ENCODE peak calls at places on chromosomes 5 and 9, in ten cellular contexts. F is hepatocyte, T is fibroblast of lung, L is uterus, J is PC-3, V is thyroid gland, M is cardiac muscle cell, A is upper lobe of right lung, H is left ventricle myocardium inferior, B is Caco-2. N is an unnamed sample.

GRCh38 chr5:172004824-172005237 is 1.6 kb downstream of the FBXW11 start:
- DNase-seq in F (no peak), T (no peak), L (no peak), J (no peak), V (no peak), M (peak), A (no peak), H (no peak), B (no peak), N (peak)

GRCh38 chr9:129363216-129363873 is 185.3 kb upstream of the IER5L start:
- DNase-seq in F (no peak), T (no peak), L (no peak), J (no peak), V (no peak), M (no peak), A (no peak), H (no peak), B (no peak), N (no peak)

GRCh38 chr9:37029304-37029775 is 4.7 kb downstream of the PAX5 start:
- DNase-seq in F (no peak), T (no peak), L (no peak), J (no peak), V (no peak), M (no peak), A (no peak), H (no peak), B (no peak), N (no peak)

GRCh38 chr9:94985649-94986048 is 259.1 kb downstream of the AOPEP start:
- DNase-seq in F (no peak), T (no peak), L (no peak), J (no peak), V (peak), M (no peak), A (no peak), H (no peak), B (no peak), N (no peak)

GRCh38 chr5:116492016-116492623 is 82.5 kb downstream of the SEMA6A start:
- DNase-seq in F (no peak), T (peak), L (no peak), J (peak), V (no peak), M (peak), A (no peak), H (no peak), B (no peak), N (peak)

GRCh38 chr5:180084638-180085561 is 13.3 kb upstream of the RNF130 start:
- DNase-seq in F (peak), T (no peak), L (no peak), J (peak), V (peak), M (peak), A (no peak), H (no peak), B (peak), N (no peak)

GRCh38 chr9:108600896-108601295 is 254.9 kb downstream of the ACTL7B start:
- DNase-seq in F (no peak), T (no peak), L (no peak), J (no peak), V (no peak), M (no peak), A (no peak), H (no peak), B (no peak), N (no peak)

GRCh38 chr5:32279223-32279622 is 33.5 kb downstream of the MTMR12 start:
- DNase-seq in F (no peak), T (no peak), L (no peak), J (no peak), V (peak), M (no peak), A (no peak), H (no peak), B (no peak), N (no peak)

GRCh38 chr9:6686396-6686795 is 40.9 kb upstream of the GLDC start:
- DNase-seq in F (peak), T (peak), L (no peak), J (peak), V (no peak), M (peak), A (no peak), H (no peak), B (no peak), N (peak)

GRCh38 chr5:179334017-179334765 is 11.1 kb downstream of the ADAMTS2 start:
- DNase-seq in F (no peak), T (no peak), L (no peak), J (no peak), V (no peak), M (no peak), A (no peak), H (no peak), B (no peak), N (no peak)

GRCh38 chr5:35990941-35991592 is at the start of gene UGT3A1:
- DNase-seq in F (peak), T (no peak), L (no peak), J (no peak), V (no peak), M (no peak), A (no peak), H (no peak), B (no peak), N (no peak)

GRCh38 chr5:68891718-68892117 is 202.1 kb upstream of the SLC30A5 start:
- DNase-seq in F (no peak), T (no peak), L (no peak), J (no peak), V (no peak), M (no peak), A (no peak), H (no peak), B (no peak), N (no peak)

GRCh38 chr9:73039253-73039915 is 86.5 kb upstream of the ALDH1A1 start:
- DNase-seq in F (peak), T (peak), L (peak), J (no peak), V (peak), M (peak), A (no peak), H (no peak), B (no peak), N (peak)

GRCh38 chr9:72786948-72787347 is 165.9 kb downstream of the ALDH1A1 start:
- DNase-seq in F (no peak), T (no peak), L (no peak), J (no peak), V (no peak), M (no peak), A (no peak), H (no peak), B (no peak), N (peak)

GRCh38 chr5:170747851-170748250 is 35.7 kb upstream of the GABRP start:
- DNase-seq in F (no peak), T (peak), L (no peak), J (no peak), V (no peak), M (peak), A (no peak), H (no peak), B (peak), N (no peak)

GRCh38 chr5:116543501-116543900 is 31.1 kb downstream of the SEMA6A start:
- DNase-seq in F (no peak), T (peak), L (no peak), J (peak), V (no peak), M (no peak), A (no peak), H (no peak), B (no peak), N (peak)

GRCh38 chr5:91142819-91143218 is 240.3 kb downstream of the ARRDC3 start:
- DNase-seq in F (no peak), T (no peak), L (no peak), J (no peak), V (no peak), M (no peak), A (no peak), H (no peak), B (no peak), N (no peak)

GRCh38 chr5:91137647-91138046 is 245.5 kb downstream of the ARRDC3 start:
- DNase-seq in F (no peak), T (no peak), L (no peak), J (no peak), V (no peak), M (no peak), A (no peak), H (no peak), B (no peak), N (no peak)

GRCh38 chr5:91141642-91142041 is 241.5 kb downstream of the ARRDC3 start:
- DNase-seq in F (no peak), T (no peak), L (no peak), J (no peak), V (peak), M (no peak), A (no peak), H (no peak), B (no peak), N (no peak)

GRCh38 chr5:91139572-91140200 is 243.4 kb downstream of the ARRDC3 start:
- DNase-seq in F (no peak), T (peak), L (no peak), J (no peak), V (no peak), M (no peak), A (no peak), H (no peak), B (no peak), N (no peak)

GRCh38 chr5:91140657-91141056 is 242.5 kb downstream of the ARRDC3 start:
- DNase-seq in F (no peak), T (no peak), L (no peak), J (no peak), V (no peak), M (no peak), A (no peak), H (no peak), B (no peak), N (no peak)
- H3K4me3 ChIP-seq in F (no peak), T (no peak), L (no peak), J (no peak), V (no peak), M (no peak), A (no peak), H (no peak), B (no peak), N (no peak)

GRCh38 chr5:158121678-158122077 is 262.7 kb upstream of the CLINT1 start:
- DNase-seq in F (no peak), T (no peak), L (no peak), J (no peak), V (no peak), M (no peak), A (no peak), H (no peak), B (no peak), N (no peak)
- H3K4me3 ChIP-seq in F (no peak), T (no peak), L (no peak), J (no peak), V (no peak), M (no peak), A (no peak), H (no peak), B (no peak), N (no peak)

GRCh38 chr5:74239268-74239667 is 401.3 kb downstream of the ENC1 start:
- DNase-seq in F (no peak), T (no peak), L (no peak), J (no peak), V (no peak), M (no peak), A (no peak), H (no peak), B (no peak), N (no peak)
- H3K4me3 ChIP-seq in F (no peak), T (no peak), L (no peak), J (no peak), V (no peak), M (no peak), A (no peak), H (no peak), B (no peak), N (no peak)

DNA sequence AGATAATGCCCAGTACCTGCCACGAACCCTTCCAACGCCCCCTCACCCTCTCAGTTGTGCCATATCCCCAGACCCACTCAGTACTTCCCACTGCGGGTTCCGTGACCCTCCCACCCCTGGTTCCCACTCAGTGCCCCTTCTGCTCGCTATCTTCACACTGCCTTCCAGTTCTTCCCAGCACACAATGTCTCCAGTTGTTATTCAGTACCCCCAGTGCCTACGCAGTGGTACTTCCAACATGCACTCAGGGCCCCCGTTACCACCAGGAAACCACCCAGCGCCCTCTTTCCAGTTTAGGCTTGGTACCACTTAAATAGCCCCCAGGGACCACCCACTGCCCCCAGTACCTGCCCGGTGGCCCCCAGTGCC is 30.6 kb upstream of the PSD2 start:
- DNase-seq in F (no peak), T (no peak), L (no peak), J (no peak), V (no peak), M (no peak), A (no peak), H (no peak), B (no peak), N (no peak)
- H3K4me3 ChIP-seq in F (no peak), T (no peak), L (no peak), J (no peak), V (no peak), M (no peak), A (no peak), H (peak), B (no peak), N (no peak)

N was measured in astrocyte.